ENCODE peak calls at places on chromosome 21, in nine cellular contexts. H is pancreas; O is left ventricle myocardium superior; R is T-cell; I is kidney glomerular epithelial cell; A is activated CD8-positive, alpha-beta memory T cell treated with anti-CD3 and anti-CD28 coated beads for 4 hours; V is GM04504; J is IMR-90; M is NCI-H460. E is an unnamed sample.
A peak's percentile ranks its signal among the peaks of the same experiment; 100 is the strongest.

GRCh38 chr21:35628331-35628730 is 432.0 kb downstream of the SETD4 start:
- DNase-seq in H (no peak), O (no peak), R (no peak), I (no peak), A (no peak), V (no peak), J (no peak), M (no peak), E (no peak)

GRCh38 chr21:27246741-27247140 is 279.9 kb upstream of the ADAMTS5 start:
- DNase-seq in H (no peak), O (no peak), R (no peak), I (peak; percentile 77), A (no peak), V (no peak), J (peak; percentile 77), M (no peak), E (no peak)

GRCh38 chr21:32978346-32979270 is 47.1 kb upstream of the OLIG2 start:
- DNase-seq in H (no peak), O (no peak), R (no peak), I (no peak), A (no peak), V (no peak), J (no peak), M (no peak), E (no peak)

GRCh38 chr21:33115586-33116541 is 45.9 kb downstream of the OLIG1 start:
- DNase-seq in H (peak; percentile 59), O (peak; percentile 37), R (no peak), I (no peak), A (no peak), V (no peak), J (no peak), M (no peak), E (no peak)

GRCh38 chr21:37603129-37603528 is 236.6 kb downstream of the DYRK1A start:
- DNase-seq in H (no peak), O (no peak), R (no peak), I (no peak), A (no peak), V (no peak), J (no peak), M (no peak), E (no peak)

GRCh38 chr21:43937051-43937832 is 72.2 kb downstream of the AGPAT3 start:
- DNase-seq in H (no peak), O (no peak), R (no peak), I (no peak), A (no peak), V (no peak), J (no peak), M (no peak), E (no peak)

GRCh38 chr21:42644223-42645208 is 8.9 kb upstream of the PDE9A start:
- DNase-seq in H (no peak), O (peak; percentile 6), R (no peak), I (peak; percentile 11), A (no peak), V (no peak), J (peak; percentile 73), M (peak; percentile 2), E (no peak)

GRCh38 chr21:38900499-38900898 is 94.8 kb downstream of the ETS2 start:
- DNase-seq in H (no peak), O (no peak), R (no peak), I (no peak), A (no peak), V (no peak), J (no peak), M (no peak), E (no peak)

GRCh38 chr21:37427221-37427620 is 60.6 kb downstream of the DYRK1A start:
- DNase-seq in H (no peak), O (no peak), R (no peak), I (no peak), A (no peak), V (no peak), J (no peak), M (no peak), E (no peak)

GRCh38 chr21:42299324-42300044 is 15.7 kb downstream of the TFF3 start:
- DNase-seq in H (no peak), O (peak; percentile 63), R (no peak), I (no peak), A (no peak), V (no peak), J (no peak), M (no peak), E (no peak)

GRCh38 chr21:16605588-16605987 is 875.8 kb downstream of the USP25 start:
- DNase-seq in H (no peak), O (no peak), R (no peak), I (no peak), A (no peak), V (no peak), J (no peak), M (no peak), E (no peak)